ENCODE peak calls at places on chromosomes 16 and 17, in ten cellular contexts. H is activated naive CD4-positive, alpha-beta T cell; U is mucosa of descending colon; C is A549; K is HS-27A; D is RPMI7951; Q is heart right ventricle; R is substantia nigra; B is activated T-cell treated with anti-CD3 and anti-CD28 coated beads for 1 hour; V is HCT116. S is an unnamed sample.

GRCh38 chr17:565506-565905 is 149.1 kb downstream of the VPS53 start:
- DNase-seq in B (no peak), U (no peak), D (no peak), C (no peak), Q (no peak), V (no peak), K (no peak), R (no peak), H (no peak), S (no peak)

GRCh38 chr16:72277749-72278148 is 105.8 kb upstream of the PMFBP1 start:
- DNase-seq in D (no peak), C (no peak), V (no peak), B (no peak), Q (no peak), H (no peak), K (no peak), U (no peak), R (no peak), S (no peak)

GRCh38 chr17:51045616-51046526 is 74.8 kb downstream of the SPAG9 start:
- DNase-seq in B (no peak), U (no peak), D (no peak), R (no peak), K (no peak), Q (no peak), H (no peak), V (no peak), C (no peak), S (peak)

GRCh38 chr16:10080031-10080772 is 102.0 kb downstream of the GRIN2A start:
- DNase-seq in Q (peak), B (no peak), H (no peak), D (peak), V (peak), C (no peak), K (no peak), U (no peak), R (no peak), S (peak)

GRCh38 chr17:68324114-68324513 is 32.8 kb downstream of the ARSG start:
- DNase-seq in D (no peak), V (no peak), K (no peak), H (no peak), R (no peak), U (no peak), B (no peak), C (no peak), Q (no peak), S (no peak)

GRCh38 chr16:23959801-23960072 is 124.0 kb downstream of the PRKCB start:
- DNase-seq in U (no peak), D (no peak), K (no peak), Q (no peak), V (no peak), B (no peak), C (no peak), H (no peak), R (no peak), S (no peak)

GRCh38 chr17:67711916-67712315 is 5.8 kb upstream of the NOL11 start:
- DNase-seq in V (no peak), C (no peak), U (no peak), H (no peak), R (no peak), B (no peak), D (no peak), Q (no peak), K (no peak), S (no peak)

GRCh38 chr16:23252310-23252709 is 49.8 kb upstream of the SCNN1B start:
- DNase-seq in K (no peak), H (no peak), D (no peak), C (no peak), V (no peak), B (no peak), Q (no peak), U (no peak), R (no peak), S (no peak)

GRCh38 chr17:46950615-46950996 is 27.6 kb downstream of the GOSR2 start:
- DNase-seq in Q (no peak), C (no peak), R (no peak), B (no peak), D (no peak), H (no peak), K (no peak), V (no peak), U (no peak), S (no peak)

GRCh38 chr17:19753049-19753444 is 4.9 kb upstream of the ALDH3A1 start:
- DNase-seq in Q (peak), H (no peak), D (peak), B (no peak), V (peak), U (peak), C (peak), R (peak), K (peak), S (no peak)

GRCh38 chr16:68227850-68228553 is 7.9 kb downstream of the ESRP2 start:
- DNase-seq in C (no peak), R (no peak), V (no peak), U (no peak), Q (no peak), K (no peak), D (no peak), H (no peak), B (no peak), S (peak)

GRCh38 chr17:76500074-76500744 is 1.0 kb downstream of the RHBDF2 start:
- DNase-seq in V (no peak), Q (no peak), C (no peak), H (no peak), U (no peak), R (no peak), B (no peak), K (no peak), D (no peak), S (no peak)

GRCh38 chr16:57380671-57381462 is 8.6 kb downstream of the CX3CL1 start:
- DNase-seq in C (no peak), Q (peak), B (no peak), K (no peak), R (no peak), D (peak), H (no peak), U (peak), V (no peak), S (no peak)

GRCh38 chr17:68356520-68356919 is 65.2 kb downstream of the ARSG start:
- DNase-seq in K (no peak), B (peak), U (no peak), V (no peak), R (no peak), D (peak), C (no peak), H (peak), Q (no peak), S (no peak)

GRCh38 chr17:7250655-7251329 is 742 bp downstream of the CTDNEP1 start:
- DNase-seq in H (no peak), B (no peak), U (peak), R (no peak), D (no peak), K (no peak), V (no peak), Q (no peak), C (no peak), S (no peak)

GRCh38 chr17:35742496-35742895 is 10.5 kb downstream of the GAS2L2 start:
- DNase-seq in R (no peak), U (no peak), V (no peak), D (no peak), B (no peak), C (no peak), H (no peak), K (no peak), Q (no peak), S (no peak)

GRCh38 chr17:43399839-43400328 is 1.1 kb downstream of the ARL4D start:
- DNase-seq in D (no peak), C (no peak), V (no peak), Q (no peak), H (no peak), B (no peak), R (no peak), U (no peak), K (no peak), S (no peak)

GRCh38 chr16:50025544-50025931 is 513 bp downstream of the CNEP1R1 start:
- DNase-seq in H (peak), K (no peak), U (no peak), D (peak), C (peak), B (peak), V (no peak), Q (no peak), R (no peak), S (no peak)

GRCh38 chr17:67417507-67417906 is 40.4 kb downstream of the PITPNC1 start:
- DNase-seq in Q (no peak), C (no peak), R (no peak), U (no peak), B (no peak), H (no peak), D (no peak), K (no peak), V (no peak), S (no peak)

GRCh38 chr17:76752006-76752405 is 14.1 kb downstream of the MFSD11 start:
- DNase-seq in D (no peak), K (no peak), V (no peak), B (no peak), Q (no peak), C (no peak), U (no peak), R (no peak), H (no peak), S (no peak)

S was measured in cerebellum.